ENCODE peak calls at places on chromosomes 1 and 21, in nine cellular contexts. F, U, T, O, E, R, Y, S and W are unnamed samples.

GRCh38 chr1:228058981-228059535 is 23.4 kb upstream of the ARF1 start:
- DNase-seq in E (no peak), U (peak; percentile 61), S (peak; percentile 57), F (peak; percentile 75), O (no peak), Y (no peak), R (no peak), T (no peak), W (no peak)

GRCh38 chr1:7232936-7233540 is 447.8 kb downstream of the CAMTA1 start:
- DNase-seq in Y (no peak), O (no peak), R (no peak), U (no peak), F (no peak), T (no peak), E (no peak), S (no peak), W (no peak)

GRCh38 chr1:114153621-114154145 is at the start of gene SYT6:
- DNase-seq in U (no peak), T (no peak), F (no peak), E (no peak), R (no peak), O (peak; percentile 74), S (no peak), Y (no peak), W (no peak)

GRCh38 chr1:211632808-211633522 is 42.5 kb downstream of the NEK2 start:
- DNase-seq in O (no peak), S (peak; percentile 76), U (no peak), Y (no peak), E (peak; percentile 78), F (peak; percentile 77), R (no peak), T (no peak), W (peak; percentile 92)

GRCh38 chr1:68205794-68206358 is 26.4 kb downstream of the WLS start:
- DNase-seq in E (no peak), O (no peak), T (no peak), U (no peak), F (no peak), Y (no peak), R (no peak), S (no peak), W (no peak)

GRCh38 chr21:42784896-42785451 is 94.4 kb downstream of the WDR4 start:
- DNase-seq in Y (no peak), U (no peak), F (no peak), R (no peak), O (peak; percentile 58), T (no peak), S (no peak), E (no peak), W (no peak)

GRCh38 chr1:207049974-207050391 is 1.0 kb downstream of the YOD1 start:
- DNase-seq in T (peak; percentile 38), Y (peak; percentile 24), U (peak; percentile 61), S (no peak), R (no peak), O (no peak), E (no peak), F (no peak), W (peak; percentile 57)

GRCh38 chr1:225998560-225999226 is 450 bp downstream of the SDE2 start:
- DNase-seq in R (no peak), S (no peak), T (peak; percentile 29), O (no peak), E (no peak), F (no peak), Y (no peak), U (no peak), W (no peak)

GRCh38 chr1:89996415-89997110 is 1.7 kb downstream of the ZNF326 start:
- DNase-seq in R (no peak), S (no peak), E (no peak), Y (no peak), T (peak; percentile 12), U (no peak), O (no peak), F (no peak), W (no peak)

GRCh38 chr1:30418426-30419245 is 304.7 kb downstream of the MATN1 start:
- DNase-seq in E (no peak), T (no peak), Y (no peak), U (peak; percentile 21), S (no peak), O (no peak), F (peak; percentile 12), R (peak; percentile 18), W (no peak)

GRCh38 chr1:66575739-66576138 is 41.8 kb downstream of the SGIP1 start:
- DNase-seq in R (no peak), Y (no peak), U (no peak), O (no peak), F (no peak), T (peak; percentile 24), E (peak; percentile 67), S (no peak), W (no peak)

GRCh38 chr1:13801711-13802486 is 101.9 kb downstream of the PRDM2 start:
- DNase-seq in T (no peak), Y (no peak), E (no peak), R (no peak), S (peak; percentile 54), F (no peak), U (no peak), O (no peak), W (no peak)

GRCh38 chr21:36379236-36379635 is 6.0 kb upstream of the CHAF1B start:
- DNase-seq in R (no peak), T (no peak), U (no peak), Y (no peak), F (no peak), O (no peak), E (no peak), S (no peak), W (no peak)

GRCh38 chr21:36381841-36382589 is 3.2 kb upstream of the CHAF1B start:
- DNase-seq in Y (no peak), R (no peak), U (no peak), T (no peak), F (no peak), O (no peak), E (no peak), S (no peak), W (no peak)

GRCh38 chr21:36375994-36376393 is 9.2 kb upstream of the CHAF1B start:
- DNase-seq in Y (no peak), U (no peak), S (no peak), F (no peak), O (no peak), R (no peak), T (no peak), E (no peak), W (no peak)

DNA sequence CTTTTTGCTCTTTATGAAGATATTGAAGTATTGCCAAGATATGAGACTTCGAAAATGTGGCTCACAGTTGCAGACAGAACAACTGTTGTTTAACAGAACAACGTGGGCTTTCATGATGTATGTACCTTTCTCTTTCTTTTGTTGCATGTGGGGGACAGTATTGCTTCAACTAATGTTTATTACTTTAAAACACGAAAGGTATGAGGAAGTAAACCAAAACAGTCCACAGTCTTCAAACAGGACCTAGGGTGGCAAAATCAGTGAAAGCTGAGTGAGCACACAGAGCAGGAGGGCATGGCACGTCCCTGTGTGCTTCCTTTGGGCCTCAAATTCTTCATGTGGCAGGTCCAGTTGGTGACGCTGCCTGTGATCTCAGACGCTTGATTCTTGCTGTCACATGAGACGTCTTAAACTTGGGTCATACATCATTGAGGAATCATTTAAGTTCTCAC is 7.8 kb upstream of the CHAF1B start:
- DNase-seq in E (no peak), O (no peak), T (no peak), F (no peak), Y (no peak), U (no peak), S (no peak), R (no peak), W (peak; percentile 59)
- H3K36me3 ChIP-seq in E (peaks cover 23% of the 10 kb centered on the region), O (peaks cover 4% of the 10 kb centered on the region), T (peaks cover 5% of the 10 kb centered on the region), F (no peaks in the 10 kb centered on the region), Y (peaks cover 62% of the 10 kb centered on the region), U (peaks cover 23% of the 10 kb centered on the region), S (peaks cover 32% of the 10 kb centered on the region), R (peaks cover 61% of the 10 kb centered on the region), W (peaks cover 6% of the 10 kb centered on the region)

DNA sequence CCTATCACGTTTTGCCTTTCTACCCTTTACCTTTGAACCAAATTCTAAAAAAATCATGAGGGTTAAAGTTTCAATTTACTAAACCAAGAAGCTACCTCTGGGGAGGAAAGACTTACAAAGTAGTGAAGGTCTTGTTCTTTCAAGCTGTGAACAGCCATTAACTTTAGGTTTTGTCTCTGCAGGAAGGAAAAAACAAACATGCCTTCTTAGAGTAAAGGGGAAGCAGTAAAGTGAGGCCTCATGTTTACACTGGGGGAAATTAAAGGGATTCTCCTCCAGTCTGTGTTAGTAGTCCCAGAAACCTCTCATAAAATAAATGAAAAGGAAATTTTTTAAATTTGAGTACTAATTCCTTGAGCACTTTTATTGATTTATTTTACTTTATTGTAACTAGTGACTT is 780.2 kb upstream of the ADGRL2 start:
- DNase-seq in E (no peak), Y (no peak), R (no peak), F (no peak), T (no peak), U (no peak), S (no peak), O (no peak), W (no peak)
- H3K4me3 ChIP-seq in E (no peak overlapping the region), Y (no peak overlapping the region), R (no peak overlapping the region), F (no peak overlapping the region), T (no peak overlapping the region), U (no peak overlapping the region), S (no peak overlapping the region), O (no peak overlapping the region), W (no peak overlapping the region)

GRCh38 chr1:28526886-28527285 is 21.0 kb downstream of the RCC1 start:
- DNase-seq in S (no peak), R (no peak), U (no peak), Y (no peak), T (no peak), O (peak; percentile 82), F (no peak), E (no peak), W (peak; percentile 29)

GRCh38 chr1:28535180-28535579 is 17.7 kb upstream of the TRNAU1AP start:
- DNase-seq in Y (no peak), U (no peak), E (no peak), R (no peak), F (no peak), S (no peak), O (no peak), T (no peak), W (no peak)

GRCh38 chr1:28530456-28530855 is 22.4 kb upstream of the TRNAU1AP start:
- DNase-seq in S (no peak), Y (no peak), U (no peak), R (no peak), T (no peak), E (no peak), O (no peak), F (no peak), W (no peak)
- H3K36me3 ChIP-seq in S (no peaks in the 10 kb centered on the region), Y (peaks cover 68% of the 10 kb centered on the region), U (peaks cover 11% of the 10 kb centered on the region), R (peaks cover 4% of the 10 kb centered on the region), T (peaks cover 24% of the 10 kb centered on the region), E (peaks cover 15% of the 10 kb centered on the region), O (no peaks in the 10 kb centered on the region), F (no peaks in the 10 kb centered on the region), W (no peaks in the 10 kb centered on the region)

DNA sequence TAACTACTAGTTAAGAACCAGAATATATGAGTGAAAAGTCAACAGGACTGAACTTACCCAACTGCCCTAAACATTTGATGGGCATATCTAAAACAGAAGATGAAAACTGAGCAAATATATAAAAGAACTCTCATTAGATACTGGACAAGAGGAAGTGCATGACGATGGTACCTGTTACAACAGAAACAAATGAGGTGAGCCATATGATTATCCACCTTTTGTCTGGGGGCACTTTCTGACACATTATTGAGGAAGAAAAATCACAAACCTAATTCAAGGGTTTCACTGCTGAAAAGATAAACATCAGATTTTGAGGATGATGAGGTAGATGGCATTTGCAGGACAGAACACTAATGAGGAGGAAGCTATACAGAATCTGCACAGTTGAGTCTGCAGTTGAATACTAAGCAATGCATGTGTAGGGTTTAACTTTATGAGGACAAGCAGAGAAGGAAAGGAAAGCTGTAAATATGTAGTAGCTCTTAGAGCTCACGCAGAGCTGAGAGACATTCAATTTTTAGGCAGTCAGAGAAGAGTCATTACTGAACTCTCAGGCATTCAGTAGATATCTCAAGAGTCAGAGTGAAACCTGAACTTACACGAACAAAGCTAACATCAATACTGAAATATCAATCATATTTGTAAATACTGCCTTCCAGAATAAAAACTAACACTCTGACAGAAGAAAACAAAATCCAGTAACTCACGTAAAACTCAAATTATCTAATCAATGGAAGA is 262.1 kb downstream of the AKT3 start:
- DNase-seq in Y (no peak), T (no peak), S (no peak), R (no peak), O (no peak), U (no peak), E (no peak), F (no peak), W (no peak)
- H3K4me3 ChIP-seq in Y (no peak overlapping the region), T (no peak overlapping the region), S (no peak overlapping the region), R (no peak overlapping the region), O (no peak overlapping the region), U (no peak overlapping the region), E (no peak overlapping the region), F (no peak overlapping the region), W (no peak overlapping the region)